ENCODE peak calls at places on chromosomes 11 and 22, in nine cellular contexts. One of them, this sample, is unnamed.

GRCh38 chr11:77403228-77403627 is 70.7 kb downstream of the PAK1 start:
- DNase-seq in hepatocyte: peak
- DNase-seq in breast epithelium: no peak
- DNase-seq in BJ: no peak
- DNase-seq in fibroblast of pulmonary artery: peak
- DNase-seq in esophagus squamous epithelium: no peak
- DNase-seq in bronchial epithelial cell: peak
- DNase-seq in colonic mucosa: no peak
- DNase-seq in GM23338: no peak
- DNase-seq in this sample: peak

GRCh38 chr11:119671048-119671447 is 58.0 kb downstream of the NECTIN1 start:
- DNase-seq in hepatocyte: peak
- DNase-seq in breast epithelium: no peak
- DNase-seq in BJ: peak
- DNase-seq in fibroblast of pulmonary artery: peak
- DNase-seq in esophagus squamous epithelium: no peak
- DNase-seq in bronchial epithelial cell: no peak
- DNase-seq in colonic mucosa: peak
- DNase-seq in GM23338: no peak
- DNase-seq in this sample: peak

GRCh38 chr11:74278721-74279148 is 32.7 kb downstream of the P4HA3 start:
- DNase-seq in hepatocyte: peak
- DNase-seq in breast epithelium: no peak
- DNase-seq in BJ: peak
- DNase-seq in fibroblast of pulmonary artery: peak
- DNase-seq in esophagus squamous epithelium: no peak
- DNase-seq in bronchial epithelial cell: peak
- DNase-seq in colonic mucosa: no peak
- DNase-seq in GM23338: no peak
- DNase-seq in this sample: peak

GRCh38 chr11:130644187-130644586 is 195.7 kb downstream of the ADAMTS15 start:
- DNase-seq in hepatocyte: no peak
- DNase-seq in breast epithelium: no peak
- DNase-seq in BJ: no peak
- DNase-seq in fibroblast of pulmonary artery: no peak
- DNase-seq in esophagus squamous epithelium: no peak
- DNase-seq in bronchial epithelial cell: no peak
- DNase-seq in colonic mucosa: peak
- DNase-seq in GM23338: peak
- DNase-seq in this sample: no peak

GRCh38 chr22:49973018-49973965 is 12.7 kb downstream of the PIM3 start:
- DNase-seq in hepatocyte: no peak
- DNase-seq in breast epithelium: no peak
- DNase-seq in BJ: no peak
- DNase-seq in fibroblast of pulmonary artery: peak
- DNase-seq in esophagus squamous epithelium: no peak
- DNase-seq in bronchial epithelial cell: no peak
- DNase-seq in colonic mucosa: no peak
- DNase-seq in GM23338: no peak
- DNase-seq in this sample: no peak

GRCh38 chr11:15750535-15751297 is 605.6 kb downstream of the SOX6 start:
- DNase-seq in hepatocyte: no peak
- DNase-seq in breast epithelium: no peak
- DNase-seq in BJ: no peak
- DNase-seq in fibroblast of pulmonary artery: no peak
- DNase-seq in esophagus squamous epithelium: no peak
- DNase-seq in bronchial epithelial cell: no peak
- DNase-seq in colonic mucosa: no peak
- DNase-seq in GM23338: no peak
- DNase-seq in this sample: no peak

GRCh38 chr11:70420008-70420464 is 21.7 kb downstream of the CTTN start:
- DNase-seq in hepatocyte: no peak
- DNase-seq in breast epithelium: no peak
- DNase-seq in BJ: no peak
- DNase-seq in fibroblast of pulmonary artery: peak
- DNase-seq in esophagus squamous epithelium: no peak
- DNase-seq in bronchial epithelial cell: peak
- DNase-seq in colonic mucosa: no peak
- DNase-seq in GM23338: no peak
- DNase-seq in this sample: peak

GRCh38 chr11:65502852-65503603 is 4.2 kb downstream of the MALAT1 start:
- DNase-seq in hepatocyte: peak
- DNase-seq in breast epithelium: peak
- DNase-seq in BJ: no peak
- DNase-seq in fibroblast of pulmonary artery: peak
- DNase-seq in esophagus squamous epithelium: no peak
- DNase-seq in bronchial epithelial cell: peak
- DNase-seq in colonic mucosa: no peak
- DNase-seq in GM23338: no peak
- DNase-seq in this sample: peak

GRCh38 chr11:19714387-19715363 is 2.0 kb downstream of the NAV2 start:
- DNase-seq in hepatocyte: peak
- DNase-seq in breast epithelium: no peak
- DNase-seq in BJ: peak
- DNase-seq in fibroblast of pulmonary artery: peak
- DNase-seq in esophagus squamous epithelium: no peak
- DNase-seq in bronchial epithelial cell: peak
- DNase-seq in colonic mucosa: no peak
- DNase-seq in GM23338: peak
- DNase-seq in this sample: peak

GRCh38 chr11:19713221-19714092 is 820 bp downstream of the NAV2 start:
- DNase-seq in hepatocyte: peak
- DNase-seq in breast epithelium: no peak
- DNase-seq in BJ: no peak
- DNase-seq in fibroblast of pulmonary artery: no peak
- DNase-seq in esophagus squamous epithelium: no peak
- DNase-seq in bronchial epithelial cell: no peak
- DNase-seq in colonic mucosa: no peak
- DNase-seq in GM23338: peak
- DNase-seq in this sample: no peak

GRCh38 chr11:19711911-19712280 is 741 bp upstream of the NAV2 start:
- DNase-seq in hepatocyte: no peak
- DNase-seq in breast epithelium: no peak
- DNase-seq in BJ: no peak
- DNase-seq in fibroblast of pulmonary artery: no peak
- DNase-seq in esophagus squamous epithelium: no peak
- DNase-seq in bronchial epithelial cell: peak
- DNase-seq in colonic mucosa: peak
- DNase-seq in GM23338: peak
- DNase-seq in this sample: no peak

GRCh38 chr11:19714093-19714386 is 1.4 kb downstream of the NAV2 start:
- DNase-seq in hepatocyte: peak
- DNase-seq in breast epithelium: no peak
- DNase-seq in BJ: no peak
- DNase-seq in fibroblast of pulmonary artery: no peak
- DNase-seq in esophagus squamous epithelium: no peak
- DNase-seq in bronchial epithelial cell: no peak
- DNase-seq in colonic mucosa: no peak
- DNase-seq in GM23338: peak
- DNase-seq in this sample: peak

GRCh38 chr11:19712281-19713220 is at the start of gene NAV2:
- DNase-seq in hepatocyte: peak
- DNase-seq in breast epithelium: peak
- DNase-seq in BJ: peak
- DNase-seq in fibroblast of pulmonary artery: peak
- DNase-seq in esophagus squamous epithelium: peak
- DNase-seq in bronchial epithelial cell: peak
- DNase-seq in colonic mucosa: peak
- DNase-seq in GM23338: peak
- DNase-seq in this sample: peak
- TF ChIP-seq CTCF in hepatocyte: no peak
- TF ChIP-seq CTCF in breast epithelium: peak
- TF ChIP-seq CTCF in BJ: no peak
- TF ChIP-seq CTCF in fibroblast of pulmonary artery: no peak
- TF ChIP-seq CTCF in esophagus squamous epithelium: no peak
- TF ChIP-seq CTCF in bronchial epithelial cell: no peak
- TF ChIP-seq CTCF in colonic mucosa: no peak
- TF ChIP-seq CTCF in GM23338: no peak
- TF ChIP-seq CTCF in this sample: no peak

GRCh38 chr11:69299572-69299971 is 5.6 kb downstream of the MYEOV start:
- DNase-seq in hepatocyte: no peak
- DNase-seq in breast epithelium: no peak
- DNase-seq in BJ: no peak
- DNase-seq in fibroblast of pulmonary artery: no peak
- DNase-seq in esophagus squamous epithelium: no peak
- DNase-seq in bronchial epithelial cell: no peak
- DNase-seq in colonic mucosa: no peak
- DNase-seq in GM23338: no peak
- DNase-seq in this sample: no peak

GRCh38 chr11:69296890-69297224 is 2.9 kb downstream of the MYEOV start:
- DNase-seq in hepatocyte: no peak
- DNase-seq in breast epithelium: no peak
- DNase-seq in BJ: no peak
- DNase-seq in fibroblast of pulmonary artery: no peak
- DNase-seq in esophagus squamous epithelium: no peak
- DNase-seq in bronchial epithelial cell: no peak
- DNase-seq in colonic mucosa: no peak
- DNase-seq in GM23338: no peak
- DNase-seq in this sample: no peak

GRCh38 chr11:69297225-69297925 is 3.4 kb downstream of the MYEOV start:
- DNase-seq in hepatocyte: peak
- DNase-seq in breast epithelium: peak
- DNase-seq in BJ: peak
- DNase-seq in fibroblast of pulmonary artery: peak
- DNase-seq in esophagus squamous epithelium: peak
- DNase-seq in bronchial epithelial cell: peak
- DNase-seq in colonic mucosa: peak
- DNase-seq in GM23338: no peak
- DNase-seq in this sample: peak

GRCh38 chr11:69298778-69299461 is 5.0 kb downstream of the MYEOV start:
- DNase-seq in hepatocyte: no peak
- DNase-seq in breast epithelium: no peak
- DNase-seq in BJ: no peak
- DNase-seq in fibroblast of pulmonary artery: no peak
- DNase-seq in esophagus squamous epithelium: no peak
- DNase-seq in bronchial epithelial cell: no peak
- DNase-seq in colonic mucosa: no peak
- DNase-seq in GM23338: no peak
- DNase-seq in this sample: peak

DNA sequence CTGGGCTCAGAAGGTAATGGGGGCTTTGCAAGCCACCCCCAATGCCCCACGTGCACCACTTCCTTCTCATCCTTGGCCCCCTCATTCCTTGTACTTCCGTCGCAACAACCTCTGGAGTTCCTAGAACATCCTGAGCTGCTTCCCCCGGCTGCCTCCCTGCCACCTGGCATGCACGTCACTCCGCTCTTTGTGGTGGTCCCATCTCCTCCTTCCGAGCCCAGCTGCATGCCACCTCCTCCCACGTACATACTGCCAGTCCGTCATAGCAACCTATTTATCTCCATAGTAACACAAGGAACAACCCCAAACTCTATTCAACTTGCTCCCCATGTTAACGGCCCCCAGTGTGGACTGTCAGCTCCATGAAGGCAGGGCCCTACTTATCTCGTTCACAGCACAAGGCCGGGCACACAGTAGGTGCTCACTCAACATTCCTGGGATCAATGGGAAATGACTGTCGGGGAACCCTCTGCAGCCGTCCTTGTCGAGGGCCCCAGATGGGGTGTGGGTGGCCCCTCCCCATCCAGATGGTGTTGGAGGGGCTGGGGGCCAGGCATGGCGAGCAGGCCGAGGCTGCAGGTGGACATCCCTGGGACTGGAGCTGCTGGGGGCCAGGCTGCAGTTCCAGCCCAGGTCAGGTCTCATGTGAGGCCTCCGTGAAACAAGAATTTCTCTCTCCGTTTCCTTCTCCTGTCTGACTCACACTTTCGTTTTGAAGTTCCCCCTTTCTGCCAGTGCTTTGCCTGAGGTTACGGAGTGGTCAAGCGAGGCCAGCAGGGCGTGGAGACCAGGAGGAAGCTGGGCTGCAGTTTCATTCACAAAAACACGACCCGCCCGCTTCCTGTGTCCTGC is 4.2 kb downstream of the MYEOV start:
- DNase-seq in hepatocyte: peak
- DNase-seq in breast epithelium: peak
- DNase-seq in BJ: peak
- DNase-seq in fibroblast of pulmonary artery: peak
- DNase-seq in esophagus squamous epithelium: peak
- DNase-seq in bronchial epithelial cell: peak
- DNase-seq in colonic mucosa: peak
- DNase-seq in GM23338: no peak
- DNase-seq in this sample: peak
- H3K4me3 ChIP-seq in hepatocyte: no peak
- H3K4me3 ChIP-seq in breast epithelium: peak
- H3K4me3 ChIP-seq in BJ: no peak
- H3K4me3 ChIP-seq in fibroblast of pulmonary artery: no peak
- H3K4me3 ChIP-seq in esophagus squamous epithelium: peak
- H3K4me3 ChIP-seq in bronchial epithelial cell: no peak
- H3K4me3 ChIP-seq in colonic mucosa: no peak
- H3K4me3 ChIP-seq in GM23338: no peak
- H3K4me3 ChIP-seq in this sample: no peak

GRCh38 chr11:72841397-72841796 is 27.2 kb downstream of the ATG16L2 start:
- DNase-seq in hepatocyte: no peak
- DNase-seq in breast epithelium: no peak
- DNase-seq in BJ: no peak
- DNase-seq in fibroblast of pulmonary artery: no peak
- DNase-seq in esophagus squamous epithelium: no peak
- DNase-seq in bronchial epithelial cell: no peak
- DNase-seq in colonic mucosa: no peak
- DNase-seq in GM23338: no peak
- DNase-seq in this sample: no peak
- TF ChIP-seq CTCF in hepatocyte: no peak
- TF ChIP-seq CTCF in breast epithelium: no peak
- TF ChIP-seq CTCF in BJ: no peak
- TF ChIP-seq CTCF in fibroblast of pulmonary artery: no peak
- TF ChIP-seq CTCF in esophagus squamous epithelium: no peak
- TF ChIP-seq CTCF in bronchial epithelial cell: no peak
- TF ChIP-seq CTCF in colonic mucosa: no peak
- TF ChIP-seq CTCF in GM23338: no peak
- TF ChIP-seq CTCF in this sample: no peak

GRCh38 chr11:31809857-31810778 is 1.0 kb downstream of the PAX6 start:
- DNase-seq in hepatocyte: peak
- DNase-seq in breast epithelium: peak
- DNase-seq in BJ: no peak
- DNase-seq in fibroblast of pulmonary artery: peak
- DNase-seq in esophagus squamous epithelium: no peak
- DNase-seq in bronchial epithelial cell: no peak
- DNase-seq in colonic mucosa: no peak
- DNase-seq in GM23338: peak
- DNase-seq in this sample: peak

GRCh38 chr11:31813242-31813960 is 2.3 kb upstream of the PAX6 start:
- DNase-seq in hepatocyte: no peak
- DNase-seq in breast epithelium: no peak
- DNase-seq in BJ: no peak
- DNase-seq in fibroblast of pulmonary artery: no peak
- DNase-seq in esophagus squamous epithelium: no peak
- DNase-seq in bronchial epithelial cell: no peak
- DNase-seq in colonic mucosa: no peak
- DNase-seq in GM23338: peak
- DNase-seq in this sample: no peak

GRCh38 chr11:31810779-31811647 is at the start of gene PAX6:
- DNase-seq in hepatocyte: no peak
- DNase-seq in breast epithelium: peak
- DNase-seq in BJ: no peak
- DNase-seq in fibroblast of pulmonary artery: peak
- DNase-seq in esophagus squamous epithelium: no peak
- DNase-seq in bronchial epithelial cell: peak
- DNase-seq in colonic mucosa: no peak
- DNase-seq in GM23338: peak
- DNase-seq in this sample: peak

GRCh38 chr11:31813961-31814868 is 3.1 kb upstream of the PAX6 start:
- DNase-seq in hepatocyte: no peak
- DNase-seq in breast epithelium: no peak
- DNase-seq in BJ: no peak
- DNase-seq in fibroblast of pulmonary artery: no peak
- DNase-seq in esophagus squamous epithelium: no peak
- DNase-seq in bronchial epithelial cell: no peak
- DNase-seq in colonic mucosa: no peak
- DNase-seq in GM23338: peak
- DNase-seq in this sample: no peak

GRCh38 chr11:31812392-31813241 is 1.5 kb upstream of the PAX6 start:
- DNase-seq in hepatocyte: no peak
- DNase-seq in breast epithelium: no peak
- DNase-seq in BJ: no peak
- DNase-seq in fibroblast of pulmonary artery: no peak
- DNase-seq in esophagus squamous epithelium: no peak
- DNase-seq in bronchial epithelial cell: no peak
- DNase-seq in colonic mucosa: no peak
- DNase-seq in GM23338: peak
- DNase-seq in this sample: no peak
- H3K4me3 ChIP-seq in hepatocyte: no peak
- H3K4me3 ChIP-seq in breast epithelium: peak
- H3K4me3 ChIP-seq in BJ: peak
- H3K4me3 ChIP-seq in fibroblast of pulmonary artery: peak
- H3K4me3 ChIP-seq in esophagus squamous epithelium: peak
- H3K4me3 ChIP-seq in bronchial epithelial cell: no peak
- H3K4me3 ChIP-seq in colonic mucosa: peak
- H3K4me3 ChIP-seq in GM23338: peak
- H3K4me3 ChIP-seq in this sample: peak

This sample was measured in fibroblast of mammary gland.